ENCODE peak calls at places on chromosomes 3 and 15, in five cellular contexts. One of them, this sample, is unnamed.

GRCh38 chr3:32296251-32297204 is 58.0 kb downstream of the CMTM8 start:
- DNase-seq in epithelial cell of esophagus: peak
- DNase-seq in B cell: peak
- DNase-seq in foreskin fibroblast: peak
- DNase-seq in right lobe of liver: peak
- DNase-seq in this sample: peak

GRCh38 chr15:37289109-37289765 is 188.9 kb upstream of the MEIS2 start:
- DNase-seq in epithelial cell of esophagus: peak
- DNase-seq in B cell: no peak
- DNase-seq in foreskin fibroblast: peak
- DNase-seq in right lobe of liver: peak
- DNase-seq in this sample: no peak

GRCh38 chr3:50396502-50396901 is 37.2 kb upstream of the TMEM115 start:
- DNase-seq in epithelial cell of esophagus: peak
- DNase-seq in B cell: no peak
- DNase-seq in foreskin fibroblast: no peak
- DNase-seq in right lobe of liver: no peak
- DNase-seq in this sample: no peak

GRCh38 chr15:40894689-40895308 is 549 bp downstream of the VPS18 start:
- DNase-seq in epithelial cell of esophagus: peak
- DNase-seq in B cell: peak
- DNase-seq in foreskin fibroblast: peak
- DNase-seq in right lobe of liver: peak
- DNase-seq in this sample: no peak

GRCh38 chr3:112519424-112520001 is 20.2 kb upstream of the BTLA start:
- DNase-seq in epithelial cell of esophagus: peak
- DNase-seq in B cell: peak
- DNase-seq in foreskin fibroblast: peak
- DNase-seq in right lobe of liver: no peak
- DNase-seq in this sample: peak

GRCh38 chr3:71299160-71299559 is 284.4 kb downstream of the FOXP1 start:
- DNase-seq in epithelial cell of esophagus: no peak
- DNase-seq in B cell: no peak
- DNase-seq in foreskin fibroblast: no peak
- DNase-seq in right lobe of liver: no peak
- DNase-seq in this sample: no peak

GRCh38 chr3:190811775-190812480 is 50.6 kb downstream of the GMNC start:
- DNase-seq in epithelial cell of esophagus: peak
- DNase-seq in B cell: no peak
- DNase-seq in foreskin fibroblast: peak
- DNase-seq in right lobe of liver: peak
- DNase-seq in this sample: peak

GRCh38 chr3:152381881-152382295 is 113.2 kb downstream of the MBNL1 start:
- DNase-seq in epithelial cell of esophagus: no peak
- DNase-seq in B cell: no peak
- DNase-seq in foreskin fibroblast: no peak
- DNase-seq in right lobe of liver: no peak
- DNase-seq in this sample: no peak

GRCh38 chr3:49530231-49530630 is 24.0 kb upstream of the BSN start:
- DNase-seq in epithelial cell of esophagus: no peak
- DNase-seq in B cell: no peak
- DNase-seq in foreskin fibroblast: no peak
- DNase-seq in right lobe of liver: peak
- DNase-seq in this sample: no peak

GRCh38 chr15:91887321-91887720 is 33.8 kb downstream of the SLCO3A1 start:
- DNase-seq in epithelial cell of esophagus: no peak
- DNase-seq in B cell: no peak
- DNase-seq in foreskin fibroblast: no peak
- DNase-seq in right lobe of liver: no peak
- DNase-seq in this sample: no peak

GRCh38 chr15:80367094-80367493 is 37.1 kb upstream of the ARNT2 start:
- DNase-seq in epithelial cell of esophagus: no peak
- DNase-seq in B cell: no peak
- DNase-seq in foreskin fibroblast: peak
- DNase-seq in right lobe of liver: no peak
- DNase-seq in this sample: no peak
- TF ChIP-seq CTCF in epithelial cell of esophagus: no peak
- TF ChIP-seq CTCF in B cell: no peak
- TF ChIP-seq CTCF in foreskin fibroblast: no peak
- TF ChIP-seq CTCF in right lobe of liver: no peak
- TF ChIP-seq CTCF in this sample: no peak

DNA sequence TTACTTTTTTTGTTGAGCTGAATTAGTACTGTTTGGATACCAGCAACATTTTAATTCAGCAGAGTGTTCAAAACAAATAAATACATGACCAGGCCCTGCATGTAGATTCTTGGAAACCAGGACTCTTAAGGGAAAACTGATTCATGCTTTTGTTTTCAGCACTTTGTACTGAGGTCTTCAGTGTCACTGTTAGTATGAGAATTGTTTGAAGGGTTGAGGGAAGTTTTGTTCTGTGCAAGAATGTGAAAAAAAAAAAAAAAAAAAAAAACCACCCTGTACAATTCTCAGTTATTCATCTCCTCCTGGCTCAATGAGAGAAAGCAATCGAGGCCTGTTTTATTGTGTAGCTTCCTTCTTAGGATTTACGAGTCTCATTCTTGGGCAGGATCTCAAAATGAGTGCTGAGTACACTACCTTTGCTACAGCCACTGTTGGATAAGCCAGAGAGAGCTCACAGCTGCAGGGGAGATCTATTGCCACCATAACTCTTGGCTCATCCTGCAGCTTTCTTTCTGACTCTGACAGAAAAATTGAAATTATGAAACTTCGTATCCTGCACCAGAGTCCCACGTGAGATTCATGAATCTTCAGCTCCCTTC is 469.5 kb downstream of the CNTN4 start:
- DNase-seq in epithelial cell of esophagus: no peak
- DNase-seq in B cell: no peak
- DNase-seq in foreskin fibroblast: no peak
- DNase-seq in right lobe of liver: no peak
- DNase-seq in this sample: no peak
- TF ChIP-seq CTCF in epithelial cell of esophagus: no peak
- TF ChIP-seq CTCF in B cell: no peak
- TF ChIP-seq CTCF in foreskin fibroblast: no peak
- TF ChIP-seq CTCF in right lobe of liver: no peak
- TF ChIP-seq CTCF in this sample: no peak

GRCh38 chr15:33654859-33655258 is 313.4 kb upstream of the CHRM5 start:
- DNase-seq in epithelial cell of esophagus: peak
- DNase-seq in B cell: no peak
- DNase-seq in foreskin fibroblast: no peak
- DNase-seq in right lobe of liver: no peak
- DNase-seq in this sample: no peak
- TF ChIP-seq CTCF in epithelial cell of esophagus: peak
- TF ChIP-seq CTCF in B cell: no peak
- TF ChIP-seq CTCF in foreskin fibroblast: no peak
- TF ChIP-seq CTCF in right lobe of liver: no peak
- TF ChIP-seq CTCF in this sample: no peak

DNA sequence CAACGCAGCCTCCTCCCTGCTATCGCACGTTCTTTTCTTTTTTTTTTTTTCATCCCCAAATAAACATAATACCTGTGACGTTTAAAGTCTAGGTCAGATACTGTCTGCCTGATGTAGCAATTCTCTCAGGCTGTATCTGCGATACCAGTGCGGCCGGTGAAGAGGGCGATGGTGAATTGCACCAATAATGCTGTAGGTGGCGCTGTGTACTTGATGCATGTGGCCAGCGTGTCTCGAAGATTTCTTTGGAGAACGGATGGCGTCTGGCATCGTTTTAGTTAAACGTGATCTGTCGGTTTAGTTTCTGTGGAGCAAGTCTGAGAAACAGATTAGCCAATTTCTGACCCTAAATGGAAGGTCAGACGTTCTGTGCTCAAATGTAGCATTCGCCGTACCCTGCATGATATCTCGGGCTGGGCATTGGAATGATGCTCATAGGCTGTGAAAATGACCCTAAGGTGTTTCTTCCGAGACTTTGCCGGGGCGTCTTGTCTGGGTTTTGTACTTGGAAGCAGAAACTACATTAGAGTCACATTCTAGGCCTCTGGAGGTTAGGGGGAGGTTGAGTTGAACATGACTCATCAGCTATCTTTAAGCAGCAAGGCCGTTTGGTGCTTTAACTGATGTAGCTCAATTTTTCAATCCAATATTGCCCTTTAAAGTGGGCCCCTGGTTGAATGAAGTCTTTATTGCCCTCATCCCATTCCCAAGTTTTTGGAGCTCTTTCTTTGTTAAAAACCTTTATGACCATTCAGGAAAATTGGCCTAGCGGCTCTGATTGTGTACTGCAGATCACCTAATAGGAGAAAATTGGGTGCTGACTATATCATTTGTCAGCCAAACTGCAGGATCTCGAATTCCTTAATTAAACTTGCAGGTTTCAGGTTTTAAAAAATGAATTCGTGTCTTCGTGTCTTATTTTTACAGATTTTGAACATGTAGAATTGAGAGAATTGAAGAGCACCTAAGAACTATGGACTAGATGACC is 80.0 kb downstream of the SQOR start:
- DNase-seq in epithelial cell of esophagus: peak
- DNase-seq in B cell: no peak
- DNase-seq in foreskin fibroblast: peak
- DNase-seq in right lobe of liver: no peak
- DNase-seq in this sample: peak
- TF ChIP-seq CTCF in epithelial cell of esophagus: peak
- TF ChIP-seq CTCF in B cell: peak
- TF ChIP-seq CTCF in foreskin fibroblast: peak
- TF ChIP-seq CTCF in right lobe of liver: peak
- TF ChIP-seq CTCF in this sample: peak

GRCh38 chr3:99645277-99646106 is 7.1 kb downstream of the COL8A1 start:
- DNase-seq in epithelial cell of esophagus: peak
- DNase-seq in B cell: no peak
- DNase-seq in foreskin fibroblast: peak
- DNase-seq in right lobe of liver: no peak
- DNase-seq in this sample: no peak
- TF ChIP-seq CTCF in epithelial cell of esophagus: peak
- TF ChIP-seq CTCF in B cell: no peak
- TF ChIP-seq CTCF in foreskin fibroblast: peak
- TF ChIP-seq CTCF in right lobe of liver: peak
- TF ChIP-seq CTCF in this sample: peak

GRCh38 chr3:109113361-109113760 is 4.6 kb downstream of the MORC1 start:
- DNase-seq in epithelial cell of esophagus: no peak
- DNase-seq in B cell: no peak
- DNase-seq in foreskin fibroblast: no peak
- DNase-seq in right lobe of liver: no peak
- DNase-seq in this sample: no peak
- TF ChIP-seq CTCF in epithelial cell of esophagus: no peak
- TF ChIP-seq CTCF in B cell: no peak
- TF ChIP-seq CTCF in foreskin fibroblast: no peak
- TF ChIP-seq CTCF in right lobe of liver: no peak
- TF ChIP-seq CTCF in this sample: no peak